ENCODE peak calls at places on chromosomes 3 and 15, in eight cellular contexts. W is HTR-8/SVneo; H is naive thymus-derived CD8-positive, alpha-beta T cell; Z is neural crest cell; X is activated B cell treated with CpG ODN at 0.5 μM for 24 hours; Y is NCI-H1105; B is smooth muscle cell of the brain vasculature; C is HFF-Myc. J is an unnamed sample.

GRCh38 chr15:51299187-51300015 is 39.0 kb downstream of the CYP19A1 start:
- DNase-seq in W (no peak), Z (no peak), Y (no peak), H (no peak), X (no peak), C (no peak), B (no peak), J (no peak)

GRCh38 chr3:186209810-186210752 is 101.2 kb upstream of the ETV5 start:
- DNase-seq in B (peak), Z (peak), C (peak), W (peak), H (no peak), X (no peak), Y (peak), J (no peak)

GRCh38 chr3:128591728-128592426 is 58.7 kb downstream of the RPN1 start:
- DNase-seq in W (no peak), H (no peak), B (no peak), X (no peak), Y (no peak), C (no peak), Z (no peak), J (no peak)

GRCh38 chr3:40511031-40511718 is 5.3 kb downstream of the ZNF620 start:
- DNase-seq in W (no peak), C (no peak), Z (no peak), X (no peak), B (no peak), Y (no peak), H (no peak), J (no peak)

GRCh38 chr15:87032291-87032690 is 952.6 kb downstream of the AGBL1 start:
- DNase-seq in B (no peak), C (no peak), Z (no peak), W (no peak), Y (no peak), H (no peak), X (no peak), J (no peak)

GRCh38 chr3:42802876-42803799 is 1.2 kb downstream of the HIGD1A start:
- DNase-seq in H (no peak), Z (peak), B (no peak), C (no peak), X (no peak), Y (no peak), W (peak), J (no peak)

GRCh38 chr3:168865022-168865551 is 769.4 kb upstream of the GOLIM4 start:
- DNase-seq in Z (peak), X (no peak), Y (peak), W (no peak), H (no peak), C (peak), B (peak), J (no peak)

GRCh38 chr3:183287301-183287971 is 34.4 kb downstream of the B3GNT5 start:
- DNase-seq in C (no peak), H (no peak), X (no peak), Z (no peak), B (peak), W (no peak), Y (no peak), J (no peak)

GRCh38 chr3:53554559-53555511 is 60.4 kb downstream of the CACNA1D start:
- DNase-seq in W (no peak), B (no peak), Y (no peak), X (no peak), H (no peak), Z (no peak), C (no peak), J (no peak)

GRCh38 chr3:25775936-25776335 is 7.3 kb downstream of the NGLY1 start:
- DNase-seq in Z (no peak), W (no peak), C (no peak), Y (no peak), B (no peak), H (no peak), X (no peak), J (no peak)

GRCh38 chr3:131158434-131158833 is 131.8 kb downstream of the NEK11 start:
- DNase-seq in C (no peak), Y (no peak), W (no peak), X (no peak), H (no peak), Z (no peak), B (no peak), J (no peak)

GRCh38 chr3:101942356-101942755 is 93.0 kb downstream of the NFKBIZ start:
- DNase-seq in H (no peak), W (no peak), X (no peak), Y (no peak), C (no peak), B (no peak), Z (no peak), J (no peak)

GRCh38 chr15:40441736-40442531 is 1.2 kb downstream of the BAHD1 start:
- DNase-seq in Y (no peak), C (no peak), B (no peak), H (peak), Z (peak), W (no peak), X (peak), J (no peak)

GRCh38 chr3:187490366-187490765 is 122.2 kb downstream of the RTP4 start:
- DNase-seq in X (no peak), C (no peak), Z (no peak), Y (no peak), B (no peak), H (no peak), W (no peak), J (no peak)

GRCh38 chr3:127037423-127037841 is 54.5 kb downstream of the PLXNA1 start:
- DNase-seq in H (no peak), W (no peak), C (no peak), X (no peak), Y (no peak), B (no peak), Z (no peak), J (no peak)

GRCh38 chr15:20358066-20358780 is 183.4 kb downstream of the GOLGA6L6 start:
- DNase-seq in B (no peak), Z (no peak), X (peak), H (no peak), W (no peak), C (no peak), Y (no peak), J (no peak)

GRCh38 chr3:52568066-52568465 is 31.7 kb downstream of the UQCC5 start:
- DNase-seq in H (no peak), Y (no peak), W (no peak), B (no peak), Z (no peak), C (no peak), X (no peak), J (no peak)

GRCh38 chr3:197590313-197590962 is 34.7 kb upstream of the BDH1 start:
- DNase-seq in X (no peak), W (no peak), Z (no peak), C (no peak), B (no peak), Y (no peak), H (no peak), J (no peak)

GRCh38 chr15:83365370-83365938 is 81.0 kb upstream of the BNC1 start:
- DNase-seq in W (peak), C (peak), X (no peak), Z (peak), H (no peak), B (no peak), Y (no peak), J (no peak)

GRCh38 chr3:151124476-151124875 is 39.0 kb downstream of the MED12L start:
- DNase-seq in W (no peak), H (no peak), Z (no peak), C (no peak), B (no peak), X (no peak), Y (no peak), J (no peak)

GRCh38 chr15:49265911-49266310 is 95.9 kb downstream of the GALK2 start:
- DNase-seq in X (no peak), H (no peak), C (no peak), Y (no peak), W (no peak), B (no peak), Z (no peak), J (no peak)

GRCh38 chr3:171347017-171347979 is 112.9 kb downstream of the TNIK start:
- DNase-seq in W (no peak), B (no peak), X (no peak), Y (no peak), C (no peak), H (no peak), Z (no peak), J (no peak)

GRCh38 chr15:34583399-34584320 is at the start of gene GOLGA8B:
- DNase-seq in C (no peak), X (peak), Y (peak), W (peak), B (no peak), Z (peak), H (peak), J (peak)

J was measured in activated T-helper 2 cell treated with anti-CD3 and anti-CD28 coated beads, Interferon-gamma antibody, Interleukin-2, Interleukin-4, amounts not matched to agents 10 μg/mL and 5 μg/mL and 100 μg/mL, durations not matched to agents 14 hours and 24 hours and 36 hours.